ENCODE peak calls at places on chromosomes 2 and 18, in ten cellular contexts. J, M, E, I, V, G, Q, W, Y and B are unnamed samples.

GRCh38 chr2:223027442-223027841 is 24.5 kb upstream of the KCNE4 start:
- DNase-seq in J (peak; percentile 16), M (peak; percentile 48), E (no peak), I (no peak), V (no peak), G (peak; percentile 51), Q (no peak), W (peak; percentile 19), Y (no peak), B (no peak)

GRCh38 chr2:50395510-50396300 is 636.2 kb downstream of the NRXN1 start:
- DNase-seq in J (no peak), M (no peak), E (no peak), I (no peak), V (no peak), G (no peak), Q (no peak), W (no peak), Y (no peak), B (no peak)

GRCh38 chr2:142112648-142113278 is 18.1 kb downstream of the LRP1B start:
- DNase-seq in J (no peak), M (peak; percentile 24), E (no peak), I (no peak), V (no peak), G (peak; percentile 17), Q (peak; percentile 31), W (peak; percentile 10), Y (no peak), B (no peak)

GRCh38 chr2:237858294-237859081 is 935 bp upstream of the RAMP1 start:
- DNase-seq in J (peak; percentile 88), M (peak; percentile 67), E (peak; percentile 85), I (peak; percentile 78), V (peak; percentile 92), G (peak; percentile 72), Q (peak; percentile 74), W (peak; percentile 72), Y (peak; percentile 69), B (no peak)

GRCh38 chr18:55819448-55819847 is 231.5 kb upstream of the TCF4 start:
- DNase-seq in J (no peak), M (no peak), E (no peak), I (no peak), V (no peak), G (no peak), Q (no peak), W (no peak), Y (no peak), B (no peak)

GRCh38 chr18:213505-213904 is 54.3 kb downstream of the THOC1 start:
- DNase-seq in J (no peak), M (no peak), E (no peak), I (no peak), V (no peak), G (no peak), Q (no peak), W (no peak), Y (no peak), B (no peak)

GRCh38 chr2:230052299-230052698 is 16.4 kb downstream of the SLC16A14 start:
- DNase-seq in J (no peak), M (no peak), E (no peak), I (no peak), V (no peak), G (peak; percentile 41), Q (no peak), W (no peak), Y (no peak), B (no peak)

GRCh38 chr2:144356402-144356801 is 163.5 kb downstream of the ZEB2 start:
- DNase-seq in J (no peak), M (no peak), E (no peak), I (no peak), V (no peak), G (no peak), Q (no peak), W (no peak), Y (no peak), B (no peak)

GRCh38 chr2:27320958-27321543 is 1.8 kb downstream of the MPV17 start:
- DNase-seq in J (peak; percentile 94), M (peak; percentile 97), E (no peak), I (peak; percentile 96), V (peak; percentile 86), G (peak; percentile 98), Q (peak; percentile 69), W (peak; percentile 90), Y (peak; percentile 77), B (peak; percentile 59)

GRCh38 chr18:55778731-55779460 is 190.9 kb upstream of the TCF4 start:
- DNase-seq in J (no peak), M (no peak), E (no peak), I (no peak), V (no peak), G (no peak), Q (peak; percentile 58), W (no peak), Y (no peak), B (no peak)

GRCh38 chr18:62741118-62741566 is 25.8 kb downstream of the PHLPP1 start:
- DNase-seq in J (peak; percentile 89), M (no peak), E (no peak), I (no peak), V (peak; percentile 80), G (peak; percentile 82), Q (peak; percentile 90), W (peak; percentile 44), Y (no peak), B (no peak)

GRCh38 chr2:68799138-68799537 is 64.5 kb downstream of the ARHGAP25 start:
- DNase-seq in J (no peak), M (no peak), E (no peak), I (no peak), V (no peak), G (no peak), Q (no peak), W (no peak), Y (no peak), B (no peak)

DNA sequence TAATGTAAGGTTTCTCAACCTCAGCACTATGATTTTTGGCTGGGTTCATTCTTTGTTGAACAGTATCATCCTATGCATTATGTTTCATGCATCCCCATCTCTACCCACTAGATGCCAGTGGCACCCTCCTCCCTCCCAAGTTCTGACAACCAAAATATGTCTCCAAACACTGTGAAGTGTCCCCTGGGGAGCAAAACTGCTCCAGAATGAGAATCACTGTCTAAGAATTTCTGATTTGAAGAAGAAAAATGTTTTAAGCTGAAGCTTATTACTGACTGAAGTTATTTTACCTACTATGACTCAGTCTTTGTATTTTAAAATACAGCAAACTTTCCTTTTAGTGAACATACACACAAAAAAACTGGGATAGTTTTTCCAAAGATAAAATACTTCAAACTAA is 3.4 kb downstream of the THADA start:
- DNase-seq in J (no peak), M (peak; percentile 21), E (no peak), I (no peak), V (no peak), G (no peak), Q (peak; percentile 39), W (no peak), Y (no peak), B (no peak)
- TF ChIP-seq CTCF in J (no peak), M (peak; percentile 43), E (no peak), I (no peak), V (no peak), G (no peak), Q (peak; percentile 3), W (no peak), Y (no peak), B (no peak)

GRCh38 chr2:129252781-129253460 is 726.5 kb upstream of the RAB6C start:
- DNase-seq in J (no peak), M (no peak), E (no peak), I (no peak), V (no peak), G (no peak), Q (peak; percentile 6), W (no peak), Y (no peak), B (no peak)

GRCh38 chr2:129256642-129257041 is 722.8 kb upstream of the RAB6C start:
- DNase-seq in J (no peak), M (no peak), E (no peak), I (no peak), V (no peak), G (no peak), Q (no peak), W (no peak), Y (no peak), B (no peak)

GRCh38 chr2:129255610-129256313 is 723.7 kb upstream of the RAB6C start:
- DNase-seq in J (no peak), M (no peak), E (no peak), I (no peak), V (no peak), G (no peak), Q (no peak), W (no peak), Y (no peak), B (no peak)

GRCh38 chr2:129254718-129255117 is 724.7 kb upstream of the RAB6C start:
- DNase-seq in J (no peak), M (no peak), E (no peak), I (no peak), V (no peak), G (no peak), Q (no peak), W (no peak), Y (no peak), B (no peak)

DNA sequence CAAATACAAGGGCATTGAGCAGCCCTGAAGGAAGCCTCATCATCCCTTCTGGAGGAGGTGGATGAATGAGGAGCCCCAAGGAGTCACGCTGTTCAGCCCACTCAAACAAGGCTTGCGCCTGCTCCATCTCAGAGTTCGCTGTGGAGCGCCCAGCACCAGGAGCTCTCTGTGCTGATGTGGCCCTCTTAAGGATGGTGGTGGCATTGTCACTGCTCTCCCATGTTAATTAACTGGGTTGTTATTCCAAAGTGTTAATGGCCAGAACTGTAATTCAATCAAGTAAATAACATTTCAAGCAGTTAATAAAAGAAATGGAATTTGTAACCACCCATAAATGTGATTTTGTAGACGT is 726.0 kb upstream of the RAB6C start:
- DNase-seq in J (peak; percentile 45), M (no peak), E (no peak), I (no peak), V (no peak), G (peak; percentile 8), Q (peak; percentile 47), W (no peak), Y (no peak), B (no peak)
- TF ChIP-seq CTCF in J (peak; percentile 37), M (no peak), E (peak; percentile 13), I (no peak), V (no peak), G (no peak), Q (peak; percentile 39), W (no peak), Y (no peak), B (no peak)

DNA sequence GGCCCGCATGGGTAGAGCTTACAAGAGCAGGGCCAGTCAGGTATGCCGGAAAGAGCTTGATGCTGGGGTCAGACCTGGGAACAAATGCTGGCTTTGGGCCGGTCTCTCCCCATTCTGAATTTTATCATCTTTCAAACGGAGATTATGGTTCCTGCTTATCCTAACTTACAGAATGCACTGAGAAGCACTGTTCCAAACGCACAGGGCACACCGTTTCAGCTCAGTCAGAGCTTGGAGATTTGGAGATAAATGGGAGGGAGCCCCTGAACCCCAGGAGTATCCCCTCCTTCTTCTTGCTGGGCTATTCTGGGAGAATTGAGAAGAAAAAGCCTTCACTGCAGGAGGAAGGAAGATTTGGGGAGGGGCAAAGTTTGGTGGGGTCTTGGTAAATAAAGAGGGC is 169.4 kb downstream of the DDX1 start:
- DNase-seq in J (no peak), M (no peak), E (no peak), I (no peak), V (no peak), G (no peak), Q (no peak), W (no peak), Y (no peak), B (no peak)
- TF ChIP-seq CTCF in J (no peak), M (no peak), E (no peak), I (no peak), V (no peak), G (no peak), Q (no peak), W (no peak), Y (no peak), B (no peak)

GRCh38 chr2:29834624-29835023 is 86.8 kb downstream of the ALK start:
- DNase-seq in J (no peak), M (no peak), E (no peak), I (no peak), V (no peak), G (no peak), Q (no peak), W (no peak), Y (no peak), B (no peak)
- TF ChIP-seq CTCF in J (no peak), M (no peak), E (no peak), I (no peak), V (no peak), G (no peak), Q (no peak), W (no peak), Y (no peak), B (no peak)